ENCODE peak calls at places on chromosomes 2 and 18, in ten cellular contexts. K, W, S, X, T, Z, B, E, Y and C are unnamed samples.

GRCh38 chr2:177291701-177292100 is 27.2 kb upstream of the NFE2L2 start:
- DNase-seq in K (no peak), W (no peak), T (no peak), S (no peak), E (no peak), Z (no peak), B (no peak), X (no peak), Y (no peak), C (no peak)

GRCh38 chr2:201887851-201888451 is 81.6 kb downstream of the CDK15 start:
- DNase-seq in T (no peak), Y (no peak), B (no peak), W (no peak), S (no peak), X (no peak), K (no peak), E (no peak), Z (no peak), C (no peak)

GRCh38 chr2:2825062-2825461 is 494.0 kb upstream of the MYT1L start:
- DNase-seq in E (no peak), W (no peak), Z (no peak), Y (no peak), K (no peak), X (no peak), S (no peak), B (no peak), T (no peak), C (no peak)

GRCh38 chr2:128308889-128309288 is 9.8 kb downstream of the HS6ST1 start:
- DNase-seq in Z (peak), W (no peak), S (no peak), K (no peak), Y (no peak), T (no peak), X (no peak), B (no peak), E (no peak), C (no peak)

GRCh38 chr2:25347846-25348245 is 6.1 kb upstream of the DNMT3A start:
- DNase-seq in W (peak), Z (no peak), E (no peak), Y (no peak), B (no peak), S (no peak), T (no peak), X (no peak), K (no peak), C (no peak)

GRCh38 chr2:239182981-239183791 is 217.6 kb downstream of the HDAC4 start:
- DNase-seq in T (no peak), Y (no peak), S (no peak), K (no peak), W (no peak), X (no peak), B (no peak), Z (peak), E (peak), C (no peak)

GRCh38 chr2:116719841-116720240 is 1094.7 kb upstream of the DDX18 start:
- DNase-seq in W (peak), T (no peak), B (no peak), S (peak), E (no peak), Y (no peak), Z (no peak), K (no peak), X (peak), C (no peak)

GRCh38 chr2:219769044-219770030 is 141.9 kb downstream of the SLC4A3 start:
- DNase-seq in Y (no peak), T (no peak), K (no peak), S (no peak), W (peak), X (no peak), B (no peak), Z (peak), E (no peak), C (no peak)

GRCh38 chr2:197806317-197806633 is 1.9 kb downstream of the PLCL1 start:
- DNase-seq in W (no peak), K (no peak), S (no peak), E (no peak), Z (no peak), X (no peak), B (no peak), Y (no peak), T (no peak), C (no peak)

GRCh38 chr2:33215299-33215698 is 261.1 kb upstream of the RASGRP3 start:
- DNase-seq in S (no peak), W (peak), Y (no peak), K (no peak), X (no peak), T (no peak), E (no peak), Z (peak), B (no peak), C (no peak)

GRCh38 chr2:58448845-58449244 is 207.7 kb upstream of the FANCL start:
- DNase-seq in Y (no peak), K (no peak), X (no peak), E (no peak), S (no peak), Z (no peak), W (no peak), B (no peak), T (no peak), C (no peak)

GRCh38 chr2:213376644-213377043 is 92.4 kb downstream of the SPAG16 start:
- DNase-seq in Y (no peak), T (no peak), X (no peak), E (no peak), K (no peak), B (no peak), Z (no peak), S (no peak), W (no peak), C (no peak)

GRCh38 chr2:64910972-64911433 is 78.2 kb upstream of the SLC1A4 start:
- DNase-seq in Z (no peak), K (no peak), E (no peak), X (no peak), Y (no peak), W (no peak), B (no peak), S (no peak), T (no peak), C (no peak)

GRCh38 chr2:239985356-239985755 is 39.8 kb downstream of the NDUFA10 start:
- DNase-seq in B (no peak), S (no peak), Z (no peak), T (no peak), E (no peak), X (no peak), K (no peak), W (no peak), Y (no peak), C (no peak)

GRCh38 chr2:88831792-88832248 is 140.3 kb downstream of the RPIA start:
- DNase-seq in S (no peak), X (no peak), B (peak), Y (peak), T (no peak), Z (no peak), W (no peak), E (no peak), K (no peak), C (no peak)

GRCh38 chr2:219280682-219281081 is 1.5 kb downstream of the DNAJB2 start:
- DNase-seq in K (no peak), Y (no peak), X (no peak), W (no peak), B (no peak), T (no peak), E (no peak), Z (no peak), S (no peak), C (no peak)

GRCh38 chr2:157386747-157387146 is 57.1 kb downstream of the CYTIP start:
- DNase-seq in S (no peak), X (no peak), Y (no peak), E (no peak), B (no peak), K (no peak), Z (no peak), W (no peak), T (no peak), C (no peak)

GRCh38 chr18:45103319-45104070 is 422.8 kb downstream of the SETBP1 start:
- DNase-seq in S (no peak), B (no peak), T (no peak), E (no peak), X (no peak), W (no peak), K (no peak), Y (no peak), Z (no peak), C (no peak)

GRCh38 chr2:215614296-215614695 is 178.4 kb upstream of the FN1 start:
- DNase-seq in W (no peak), T (no peak), X (peak), Z (no peak), E (no peak), S (no peak), Y (no peak), K (no peak), B (no peak), C (no peak)

GRCh38 chr18:79302120-79302519 is 93.6 kb upstream of the NFATC1 start:
- DNase-seq in S (no peak), Y (no peak), T (no peak), X (no peak), E (no peak), K (no peak), B (no peak), Z (no peak), W (no peak), C (no peak)

GRCh38 chr2:75707901-75708300 is 2.8 kb downstream of the GCFC2 start:
- DNase-seq in S (no peak), W (no peak), E (no peak), B (no peak), X (no peak), Y (no peak), K (no peak), Z (no peak), T (no peak), C (no peak)

GRCh38 chr2:147679664-147680502 is 164.9 kb upstream of the ACVR2A start:
- DNase-seq in B (no peak), W (no peak), K (no peak), X (peak), Y (no peak), Z (no peak), E (no peak), S (no peak), T (no peak), C (no peak)

GRCh38 chr2:234335676-234336228 is 161.1 kb downstream of the ARL4C start:
- DNase-seq in T (peak), W (peak), B (peak), Y (peak), X (peak), K (peak), E (no peak), Z (peak), S (peak), C (peak)

GRCh38 chr2:163348843-163349395 is 386.9 kb downstream of the FIGN start:
- DNase-seq in W (no peak), E (no peak), B (no peak), T (no peak), X (no peak), Y (no peak), K (no peak), Z (peak), S (no peak), C (no peak)

GRCh38 chr2:16425462-16426336 is 239.9 kb downstream of the CYRIA start:
- DNase-seq in S (peak), T (no peak), X (no peak), K (no peak), Z (no peak), W (no peak), B (no peak), Y (no peak), E (peak), C (no peak)

GRCh38 chr2:48313036-48313877 is 216.7 kb upstream of the STON1 start:
- DNase-seq in T (no peak), E (no peak), S (no peak), W (no peak), K (no peak), X (no peak), Y (no peak), B (peak), Z (no peak), C (no peak)

GRCh38 chr2:40386177-40386576 is 65.7 kb downstream of the SLC8A1 start:
- DNase-seq in E (no peak), B (no peak), T (no peak), S (no peak), Z (no peak), K (no peak), Y (no peak), X (no peak), W (no peak), C (no peak)